ENCODE peak calls at places on chromosomes 7 and 10, in five cellular contexts. One of them, this sample, is unnamed.

GRCh38 chr7:98230746-98231471 is 19.7 kb downstream of the BHLHA15 start:
- DNase-seq in suprapubic skin: no peak
- DNase-seq in EL: no peak
- DNase-seq in T1000: no peak
- DNase-seq in stimulated activated CD8-positive, alpha-beta memory T cell treated with anti-CD3 and anti-CD28 coated beads, Interleukin-15, amount 100 ng/mL, for 24 hours: no peak
- DNase-seq in this sample: peak

GRCh38 chr7:120452665-120453064 is 179.7 kb downstream of the KCND2 start:
- DNase-seq in suprapubic skin: no peak
- DNase-seq in EL: no peak
- DNase-seq in T1000: no peak
- DNase-seq in stimulated activated CD8-positive, alpha-beta memory T cell treated with anti-CD3 and anti-CD28 coated beads, Interleukin-15, amount 100 ng/mL, for 24 hours: no peak
- DNase-seq in this sample: no peak

GRCh38 chr10:48791267-48791928 is 106.7 kb downstream of the WDFY4 start:
- DNase-seq in suprapubic skin: no peak
- DNase-seq in EL: no peak
- DNase-seq in T1000: no peak
- DNase-seq in stimulated activated CD8-positive, alpha-beta memory T cell treated with anti-CD3 and anti-CD28 coated beads, Interleukin-15, amount 100 ng/mL, for 24 hours: no peak
- DNase-seq in this sample: no peak

GRCh38 chr7:143456992-143457793 is 13.9 kb downstream of the TAS2R60 start:
- DNase-seq in suprapubic skin: no peak
- DNase-seq in EL: peak
- DNase-seq in T1000: no peak
- DNase-seq in stimulated activated CD8-positive, alpha-beta memory T cell treated with anti-CD3 and anti-CD28 coated beads, Interleukin-15, amount 100 ng/mL, for 24 hours: no peak
- DNase-seq in this sample: no peak

GRCh38 chr10:24174014-24174413 is 34.9 kb upstream of the KIAA1217 start:
- DNase-seq in suprapubic skin: no peak
- DNase-seq in EL: no peak
- DNase-seq in T1000: no peak
- DNase-seq in stimulated activated CD8-positive, alpha-beta memory T cell treated with anti-CD3 and anti-CD28 coated beads, Interleukin-15, amount 100 ng/mL, for 24 hours: no peak
- DNase-seq in this sample: no peak

GRCh38 chr10:34467364-34467763 is 347.7 kb downstream of the PARD3 start:
- DNase-seq in suprapubic skin: no peak
- DNase-seq in EL: no peak
- DNase-seq in T1000: no peak
- DNase-seq in stimulated activated CD8-positive, alpha-beta memory T cell treated with anti-CD3 and anti-CD28 coated beads, Interleukin-15, amount 100 ng/mL, for 24 hours: no peak
- DNase-seq in this sample: no peak

GRCh38 chr7:118330373-118330772 is 105.9 kb downstream of the ANKRD7 start:
- DNase-seq in suprapubic skin: no peak
- DNase-seq in EL: no peak
- DNase-seq in T1000: no peak
- DNase-seq in stimulated activated CD8-positive, alpha-beta memory T cell treated with anti-CD3 and anti-CD28 coated beads, Interleukin-15, amount 100 ng/mL, for 24 hours: no peak
- DNase-seq in this sample: no peak

GRCh38 chr7:121504478-121504877 is 108.4 kb upstream of the FAM3C start:
- DNase-seq in suprapubic skin: no peak
- DNase-seq in EL: peak
- DNase-seq in T1000: peak
- DNase-seq in stimulated activated CD8-positive, alpha-beta memory T cell treated with anti-CD3 and anti-CD28 coated beads, Interleukin-15, amount 100 ng/mL, for 24 hours: no peak
- DNase-seq in this sample: no peak

GRCh38 chr7:24024689-24025088 is 259.3 kb upstream of the NPY start:
- DNase-seq in suprapubic skin: no peak
- DNase-seq in EL: peak
- DNase-seq in T1000: no peak
- DNase-seq in stimulated activated CD8-positive, alpha-beta memory T cell treated with anti-CD3 and anti-CD28 coated beads, Interleukin-15, amount 100 ng/mL, for 24 hours: no peak
- DNase-seq in this sample: no peak

GRCh38 chr7:130910949-130911944 is 177.2 kb upstream of the KLF14 start:
- DNase-seq in suprapubic skin: no peak
- DNase-seq in EL: peak
- DNase-seq in T1000: no peak
- DNase-seq in stimulated activated CD8-positive, alpha-beta memory T cell treated with anti-CD3 and anti-CD28 coated beads, Interleukin-15, amount 100 ng/mL, for 24 hours: no peak
- DNase-seq in this sample: no peak

GRCh38 chr7:7098280-7098818 is 84.0 kb upstream of the C1GALT1 start:
- DNase-seq in suprapubic skin: no peak
- DNase-seq in EL: no peak
- DNase-seq in T1000: no peak
- DNase-seq in stimulated activated CD8-positive, alpha-beta memory T cell treated with anti-CD3 and anti-CD28 coated beads, Interleukin-15, amount 100 ng/mL, for 24 hours: no peak
- DNase-seq in this sample: no peak

GRCh38 chr7:130352335-130353074 is 7.9 kb downstream of the CPA5 start:
- DNase-seq in suprapubic skin: peak
- DNase-seq in EL: peak
- DNase-seq in T1000: no peak
- DNase-seq in stimulated activated CD8-positive, alpha-beta memory T cell treated with anti-CD3 and anti-CD28 coated beads, Interleukin-15, amount 100 ng/mL, for 24 hours: no peak
- DNase-seq in this sample: no peak